ENCODE peak calls at places on chromosomes 6 and 20, in seven cellular contexts. V is fibroblast of lung, D is heart right ventricle, N is left ventricle myocardium inferior, A is heart left ventricle, C is mammary epithelial cell, X is neural progenitor cell. U is an unnamed sample.

GRCh38 chr6:68572525-68572924 is 62.6 kb upstream of the ADGRB3 start:
- DNase-seq in V (peak; percentile 1), D (no peak), N (no peak), A (no peak), C (peak; percentile 1), X (peak; percentile 63), U (peak; percentile 49)

GRCh38 chr6:74991573-74992332 is 214.1 kb downstream of the COL12A1 start:
- DNase-seq in V (peak; percentile 88), D (no peak), N (no peak), A (no peak), C (peak; percentile 92), X (peak; percentile 6), U (no peak)

GRCh38 chr20:48051810-48052491 is 266.7 kb upstream of the SULF2 start:
- DNase-seq in V (peak; percentile 90), D (no peak), N (no peak), A (no peak), C (peak; percentile 85), X (no peak), U (no peak)

GRCh38 chr6:21771626-21772320 is 178.2 kb downstream of the SOX4 start:
- DNase-seq in V (peak; percentile 69), D (no peak), N (no peak), A (no peak), C (no peak), X (no peak), U (no peak)

GRCh38 chr20:35342154-35342769 is 50.0 kb upstream of the FAM83C start:
- DNase-seq in V (peak; percentile 61), D (no peak), N (no peak), A (no peak), C (no peak), X (peak; percentile 27), U (peak; percentile 48)

GRCh38 chr20:37316775-37317170 is 27.3 kb downstream of the MANBAL start:
- DNase-seq in V (no peak), D (no peak), N (no peak), A (no peak), C (no peak), X (no peak), U (peak; percentile 27)

GRCh38 chr6:169805242-169805838 is 53.9 kb downstream of the ERMARD start:
- DNase-seq in V (no peak), D (no peak), N (no peak), A (no peak), C (no peak), X (no peak), U (no peak)

GRCh38 chr20:34412453-34412852 is 49.4 kb downstream of the ITCH start:
- DNase-seq in V (no peak), D (no peak), N (no peak), A (no peak), C (no peak), X (no peak), U (no peak)

GRCh38 chr20:35823147-35823546 is 51.3 kb downstream of the PHF20 start:
- DNase-seq in V (peak; percentile 67), D (no peak), N (no peak), A (no peak), C (no peak), X (no peak), U (peak; percentile 36)

GRCh38 chr6:108755257-108756240 is 92.7 kb upstream of the ARMC2 start:
- DNase-seq in V (peak; percentile 34), D (no peak), N (no peak), A (no peak), C (peak; percentile 24), X (no peak), U (no peak)

GRCh38 chr6:37819802-37820712 is 530 bp downstream of the ZFAND3 start:
- DNase-seq in V (peak; percentile 61), D (peak; percentile 71), N (peak; percentile 60), A (peak; percentile 70), C (peak; percentile 77), X (peak; percentile 37), U (peak; percentile 49)

DNA sequence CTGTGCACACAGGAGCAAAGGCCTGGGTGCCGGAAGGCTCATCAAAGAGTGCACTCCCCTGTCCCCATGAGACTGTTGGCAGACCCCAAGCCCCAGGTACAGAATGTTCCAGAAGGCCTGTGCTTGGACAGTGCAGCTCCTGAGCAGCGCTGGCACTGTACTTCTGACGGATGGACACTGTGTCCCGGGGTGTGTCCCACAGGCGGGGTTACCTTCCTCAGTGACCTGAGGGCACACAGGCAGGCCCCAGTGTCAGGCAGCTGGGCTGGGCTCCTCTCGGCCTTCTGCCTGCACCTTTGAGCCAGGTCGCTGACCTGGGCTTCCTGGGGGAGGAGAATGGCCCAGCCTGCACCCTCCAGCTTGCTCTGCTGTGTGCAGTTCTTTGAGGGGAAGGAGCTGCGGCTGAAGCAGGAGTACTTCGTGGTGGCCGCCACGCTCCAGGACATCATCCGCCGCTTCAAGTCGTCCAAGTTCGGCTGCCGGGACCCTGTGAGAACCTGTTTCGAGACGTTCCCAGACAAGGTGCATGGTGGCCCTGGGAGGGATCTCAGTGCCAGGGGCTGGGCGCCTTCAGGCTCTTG is 30.1 kb downstream of the PYGB start:
- DNase-seq in V (no peak), D (no peak), N (peak; percentile 14), A (peak; percentile 12), C (no peak), X (no peak), U (peak; percentile 28)
- H3K4me1 ChIP-seq in V (no peaks in the 10 kb centered on the region), D (peaks cover 7% of the 10 kb centered on the region), N (peaks cover 70% of the 10 kb centered on the region), A (peaks cover 28% of the 10 kb centered on the region), C (no peaks in the 10 kb centered on the region), X (no peaks in the 10 kb centered on the region), U (no peaks in the 10 kb centered on the region)

GRCh38 chr6:149942461-149942829 is 631 bp downstream of the ULBP2 start:
- DNase-seq in V (no peak), D (no peak), N (no peak), A (no peak), C (no peak), X (no peak), U (peak; percentile 26)
- H3K4me3 ChIP-seq in V (peak overlapping the region; percentile 67), D (peak overlapping the region; percentile 51), N (peak overlapping the region; percentile 70), A (peak overlapping the region; percentile 58), C (peak overlapping the region; percentile 86), X (peak overlapping the region; percentile 57), U (peak overlapping the region; percentile 63)

GRCh38 chr20:20052074-20052970 is at the start of the genes CFAP61 and CRNKL1:
- DNase-seq in V (peak; percentile 93), D (peak; percentile 97), N (peak; percentile 95), A (peak; percentile 96), C (peak; percentile 96), X (peak; percentile 99), U (peak; percentile 99)
- TF ChIP-seq CTCF in V (no peak), D (no peak), N (peak; percentile 22), A (no peak), C (no peak), X (no peak), U (no peak)

GRCh38 chr20:19923762-19924161 is 93.4 kb upstream of the NAA20 start:
- DNase-seq in V (no peak), D (no peak), N (no peak), A (no peak), C (no peak), X (no peak), U (no peak)
- H3K4me1 ChIP-seq in V (no peaks in the 10 kb centered on the region), D (peaks cover 6% of the 10 kb centered on the region), N (peaks cover 88% of the 10 kb centered on the region), A (peaks cover 77% of the 10 kb centered on the region), C (peaks cover 12% of the 10 kb centered on the region), X (no peaks in the 10 kb centered on the region), U (peaks cover 26% of the 10 kb centered on the region)

GRCh38 chr6:149831380-149831820 is 32.8 kb downstream of the LRP11 start:
- DNase-seq in V (no peak), D (no peak), N (no peak), A (no peak), C (peak; percentile 79), X (no peak), U (no peak)
- H3K4me3 ChIP-seq in V (peak overlapping the region; percentile 29), D (no peak overlapping the region), N (no peak overlapping the region), A (no peak overlapping the region), C (no peak overlapping the region), X (no peak overlapping the region), U (no peak overlapping the region)

GRCh38 chr6:42984001-42984923 is at the start of gene PPP2R5D:
- DNase-seq in V (peak; percentile 98), D (peak; percentile 99), N (peak; percentile 98), A (peak; percentile 97), C (peak; percentile 99), X (peak; percentile 99), U (peak; percentile 97)
- TF ChIP-seq CTCF in V (no peak), D (no peak), N (peak; percentile 31), A (no peak), C (no peak), X (no peak), U (no peak)

GRCh38 chr6:82088978-82089855 is 158.3 kb downstream of the IBTK start:
- DNase-seq in V (no peak), D (no peak), N (no peak), A (no peak), C (no peak), X (peak; percentile 7), U (no peak)
- H3K4me1 ChIP-seq in V (no peaks in the 10 kb centered on the region), D (no peaks in the 10 kb centered on the region), N (no peaks in the 10 kb centered on the region), A (no peaks in the 10 kb centered on the region), C (no peaks in the 10 kb centered on the region), X (peaks cover 10% of the 10 kb centered on the region), U (peaks cover 13% of the 10 kb centered on the region)